ENCODE peak calls at places on chromosome 5, in nine cellular contexts. One of them, this sample, is unnamed.
A peak's percentile ranks its signal among the peaks of the same experiment; 100 is the strongest.

GRCh38 chr5:14914603-14915277 is 43.2 kb upstream of the ANKH start:
- DNase-seq in fibroblast of the conjunctiva: peak; percentile 41
- DNase-seq in activated CD8-positive, alpha-beta memory T cell treated with anti-CD3 and anti-CD28 coated beads for 4 hours: no peak
- DNase-seq in pancreas: no peak
- DNase-seq in GM12865: no peak
- DNase-seq in right atrium auricular region: no peak
- DNase-seq in mesenchymal stem cell: peak; percentile 19
- DNase-seq in nucleus accumbens: no peak
- DNase-seq in DMS153: no peak
- DNase-seq in this sample: no peak

GRCh38 chr5:167786871-167787568 is 504.4 kb upstream of the WWC1 start:
- DNase-seq in fibroblast of the conjunctiva: no peak
- DNase-seq in activated CD8-positive, alpha-beta memory T cell treated with anti-CD3 and anti-CD28 coated beads for 4 hours: no peak
- DNase-seq in pancreas: no peak
- DNase-seq in GM12865: no peak
- DNase-seq in right atrium auricular region: no peak
- DNase-seq in mesenchymal stem cell: no peak
- DNase-seq in nucleus accumbens: no peak
- DNase-seq in DMS153: no peak
- DNase-seq in this sample: no peak

GRCh38 chr5:142104491-142104890 is 4.1 kb upstream of the NDFIP1 start:
- DNase-seq in fibroblast of the conjunctiva: no peak
- DNase-seq in activated CD8-positive, alpha-beta memory T cell treated with anti-CD3 and anti-CD28 coated beads for 4 hours: no peak
- DNase-seq in pancreas: no peak
- DNase-seq in GM12865: no peak
- DNase-seq in right atrium auricular region: no peak
- DNase-seq in mesenchymal stem cell: no peak
- DNase-seq in nucleus accumbens: no peak
- DNase-seq in DMS153: no peak
- DNase-seq in this sample: no peak

GRCh38 chr5:148401604-148402003 is 17.8 kb downstream of the FBXO38 start:
- DNase-seq in fibroblast of the conjunctiva: no peak
- DNase-seq in activated CD8-positive, alpha-beta memory T cell treated with anti-CD3 and anti-CD28 coated beads for 4 hours: no peak
- DNase-seq in pancreas: no peak
- DNase-seq in GM12865: no peak
- DNase-seq in right atrium auricular region: no peak
- DNase-seq in mesenchymal stem cell: peak; percentile 36
- DNase-seq in nucleus accumbens: no peak
- DNase-seq in DMS153: no peak
- DNase-seq in this sample: no peak

GRCh38 chr5:172414618-172415599 is 39.4 kb downstream of the SH3PXD2B start:
- DNase-seq in fibroblast of the conjunctiva: no peak
- DNase-seq in activated CD8-positive, alpha-beta memory T cell treated with anti-CD3 and anti-CD28 coated beads for 4 hours: no peak
- DNase-seq in pancreas: peak; percentile 56
- DNase-seq in GM12865: no peak
- DNase-seq in right atrium auricular region: no peak
- DNase-seq in mesenchymal stem cell: no peak
- DNase-seq in nucleus accumbens: no peak
- DNase-seq in DMS153: no peak
- DNase-seq in this sample: no peak

GRCh38 chr5:128436825-128437224 is 101.2 kb downstream of the FBN2 start:
- DNase-seq in fibroblast of the conjunctiva: peak; percentile 35
- DNase-seq in activated CD8-positive, alpha-beta memory T cell treated with anti-CD3 and anti-CD28 coated beads for 4 hours: no peak
- DNase-seq in pancreas: no peak
- DNase-seq in GM12865: no peak
- DNase-seq in right atrium auricular region: no peak
- DNase-seq in mesenchymal stem cell: peak; percentile 87
- DNase-seq in nucleus accumbens: no peak
- DNase-seq in DMS153: no peak
- DNase-seq in this sample: no peak

GRCh38 chr5:127934791-127935256 is 148.7 kb upstream of the SLC12A2 start:
- DNase-seq in fibroblast of the conjunctiva: peak; percentile 20
- DNase-seq in activated CD8-positive, alpha-beta memory T cell treated with anti-CD3 and anti-CD28 coated beads for 4 hours: no peak
- DNase-seq in pancreas: peak; percentile 51
- DNase-seq in GM12865: no peak
- DNase-seq in right atrium auricular region: no peak
- DNase-seq in mesenchymal stem cell: peak; percentile 26
- DNase-seq in nucleus accumbens: no peak
- DNase-seq in DMS153: peak; percentile 80
- DNase-seq in this sample: no peak

GRCh38 chr5:90519081-90519480 is 10.3 kb downstream of the LYSMD3 start:
- DNase-seq in fibroblast of the conjunctiva: no peak
- DNase-seq in activated CD8-positive, alpha-beta memory T cell treated with anti-CD3 and anti-CD28 coated beads for 4 hours: no peak
- DNase-seq in pancreas: no peak
- DNase-seq in GM12865: no peak
- DNase-seq in right atrium auricular region: no peak
- DNase-seq in mesenchymal stem cell: no peak
- DNase-seq in nucleus accumbens: no peak
- DNase-seq in DMS153: peak; percentile 57
- DNase-seq in this sample: no peak

GRCh38 chr5:102753889-102754498 is 1.1 kb upstream of the PAM start:
- DNase-seq in fibroblast of the conjunctiva: no peak
- DNase-seq in activated CD8-positive, alpha-beta memory T cell treated with anti-CD3 and anti-CD28 coated beads for 4 hours: no peak
- DNase-seq in pancreas: no peak
- DNase-seq in GM12865: no peak
- DNase-seq in right atrium auricular region: no peak
- DNase-seq in mesenchymal stem cell: no peak
- DNase-seq in nucleus accumbens: peak; percentile 16
- DNase-seq in DMS153: no peak
- DNase-seq in this sample: no peak

GRCh38 chr5:9721161-9721560 is 91.0 kb upstream of the TAS2R1 start:
- DNase-seq in fibroblast of the conjunctiva: no peak
- DNase-seq in activated CD8-positive, alpha-beta memory T cell treated with anti-CD3 and anti-CD28 coated beads for 4 hours: no peak
- DNase-seq in pancreas: no peak
- DNase-seq in GM12865: no peak
- DNase-seq in right atrium auricular region: no peak
- DNase-seq in mesenchymal stem cell: no peak
- DNase-seq in nucleus accumbens: no peak
- DNase-seq in DMS153: no peak
- DNase-seq in this sample: no peak

GRCh38 chr5:52554297-52554696 is 233.4 kb upstream of the ITGA1 start:
- DNase-seq in fibroblast of the conjunctiva: no peak
- DNase-seq in activated CD8-positive, alpha-beta memory T cell treated with anti-CD3 and anti-CD28 coated beads for 4 hours: no peak
- DNase-seq in pancreas: no peak
- DNase-seq in GM12865: no peak
- DNase-seq in right atrium auricular region: no peak
- DNase-seq in mesenchymal stem cell: no peak
- DNase-seq in nucleus accumbens: no peak
- DNase-seq in DMS153: no peak
- DNase-seq in this sample: no peak

GRCh38 chr5:106730506-106730905 is 940.2 kb downstream of the EFNA5 start:
- DNase-seq in fibroblast of the conjunctiva: no peak
- DNase-seq in activated CD8-positive, alpha-beta memory T cell treated with anti-CD3 and anti-CD28 coated beads for 4 hours: no peak
- DNase-seq in pancreas: no peak
- DNase-seq in GM12865: no peak
- DNase-seq in right atrium auricular region: no peak
- DNase-seq in mesenchymal stem cell: no peak
- DNase-seq in nucleus accumbens: no peak
- DNase-seq in DMS153: no peak
- DNase-seq in this sample: no peak

GRCh38 chr5:112002368-112002767 is 245.4 kb upstream of the NREP start:
- DNase-seq in fibroblast of the conjunctiva: no peak
- DNase-seq in activated CD8-positive, alpha-beta memory T cell treated with anti-CD3 and anti-CD28 coated beads for 4 hours: no peak
- DNase-seq in pancreas: no peak
- DNase-seq in GM12865: no peak
- DNase-seq in right atrium auricular region: no peak
- DNase-seq in mesenchymal stem cell: peak; percentile 15
- DNase-seq in nucleus accumbens: no peak
- DNase-seq in DMS153: no peak
- DNase-seq in this sample: no peak

GRCh38 chr5:3099954-3100353 is 348.5 kb upstream of the IRX2 start:
- DNase-seq in fibroblast of the conjunctiva: no peak
- DNase-seq in activated CD8-positive, alpha-beta memory T cell treated with anti-CD3 and anti-CD28 coated beads for 4 hours: no peak
- DNase-seq in pancreas: no peak
- DNase-seq in GM12865: no peak
- DNase-seq in right atrium auricular region: no peak
- DNase-seq in mesenchymal stem cell: no peak
- DNase-seq in nucleus accumbens: no peak
- DNase-seq in DMS153: no peak
- DNase-seq in this sample: no peak

GRCh38 chr5:25387949-25388348 is 743.2 kb upstream of the CDH10 start:
- DNase-seq in fibroblast of the conjunctiva: no peak
- DNase-seq in activated CD8-positive, alpha-beta memory T cell treated with anti-CD3 and anti-CD28 coated beads for 4 hours: no peak
- DNase-seq in pancreas: no peak
- DNase-seq in GM12865: no peak
- DNase-seq in right atrium auricular region: no peak
- DNase-seq in mesenchymal stem cell: no peak
- DNase-seq in nucleus accumbens: no peak
- DNase-seq in DMS153: no peak
- DNase-seq in this sample: no peak

GRCh38 chr5:6080436-6080835 is 297.9 kb downstream of the MED10 start:
- DNase-seq in fibroblast of the conjunctiva: no peak
- DNase-seq in activated CD8-positive, alpha-beta memory T cell treated with anti-CD3 and anti-CD28 coated beads for 4 hours: no peak
- DNase-seq in pancreas: no peak
- DNase-seq in GM12865: no peak
- DNase-seq in right atrium auricular region: no peak
- DNase-seq in mesenchymal stem cell: no peak
- DNase-seq in nucleus accumbens: no peak
- DNase-seq in DMS153: no peak
- DNase-seq in this sample: no peak

GRCh38 chr5:116532762-116533525 is 41.7 kb downstream of the SEMA6A start:
- DNase-seq in fibroblast of the conjunctiva: no peak
- DNase-seq in activated CD8-positive, alpha-beta memory T cell treated with anti-CD3 and anti-CD28 coated beads for 4 hours: no peak
- DNase-seq in pancreas: peak; percentile 17
- DNase-seq in GM12865: no peak
- DNase-seq in right atrium auricular region: no peak
- DNase-seq in mesenchymal stem cell: no peak
- DNase-seq in nucleus accumbens: no peak
- DNase-seq in DMS153: peak; percentile 1
- DNase-seq in this sample: no peak

GRCh38 chr5:180602481-180603075 is 11.3 kb upstream of the SCGB3A1 start:
- DNase-seq in fibroblast of the conjunctiva: no peak
- DNase-seq in activated CD8-positive, alpha-beta memory T cell treated with anti-CD3 and anti-CD28 coated beads for 4 hours: no peak
- DNase-seq in pancreas: no peak
- DNase-seq in GM12865: no peak
- DNase-seq in right atrium auricular region: no peak
- DNase-seq in mesenchymal stem cell: no peak
- DNase-seq in nucleus accumbens: no peak
- DNase-seq in DMS153: no peak
- DNase-seq in this sample: no peak

GRCh38 chr5:113147088-113147487 is 170.5 kb downstream of the DCP2 start:
- DNase-seq in fibroblast of the conjunctiva: peak; percentile 39
- DNase-seq in activated CD8-positive, alpha-beta memory T cell treated with anti-CD3 and anti-CD28 coated beads for 4 hours: no peak
- DNase-seq in pancreas: no peak
- DNase-seq in GM12865: no peak
- DNase-seq in right atrium auricular region: no peak
- DNase-seq in mesenchymal stem cell: peak; percentile 95
- DNase-seq in nucleus accumbens: no peak
- DNase-seq in DMS153: no peak
- DNase-seq in this sample: no peak

GRCh38 chr5:108858959-108859358 is 111.3 kb downstream of the FER start:
- DNase-seq in fibroblast of the conjunctiva: no peak
- DNase-seq in activated CD8-positive, alpha-beta memory T cell treated with anti-CD3 and anti-CD28 coated beads for 4 hours: no peak
- DNase-seq in pancreas: no peak
- DNase-seq in GM12865: peak; percentile 76
- DNase-seq in right atrium auricular region: no peak
- DNase-seq in mesenchymal stem cell: peak; percentile 10
- DNase-seq in nucleus accumbens: no peak
- DNase-seq in DMS153: no peak
- DNase-seq in this sample: no peak